ENCODE peak calls at places on chromosomes 7 and 10, in ten cellular contexts. D, K, O, C, F, A, B, S, U and R are unnamed samples.

GRCh38 chr7:134280508-134280907 is 36.2 kb downstream of the SLC35B4 start:
- DNase-seq in D (no peak), K (no peak), O (no peak), C (no peak), F (no peak), A (no peak), B (no peak), S (no peak), U (no peak), R (no peak)

GRCh38 chr10:31522820-31523219 is 203.8 kb downstream of the ZEB1 start:
- DNase-seq in D (no peak), K (no peak), O (no peak), C (no peak), F (no peak), A (no peak), B (no peak), S (no peak), U (no peak), R (no peak)

GRCh38 chr7:2514473-2515423 is 4.8 kb upstream of the LFNG start:
- DNase-seq in D (no peak), K (no peak), O (no peak), C (no peak), F (no peak), A (no peak), B (no peak), S (no peak), U (no peak), R (no peak)

GRCh38 chr10:4270116-4270515 is 485.1 kb upstream of the KLF6 start:
- DNase-seq in D (no peak), K (no peak), O (no peak), C (peak; percentile 89), F (no peak), A (no peak), B (no peak), S (no peak), U (no peak), R (peak; percentile 81)

GRCh38 chr10:133070402-133070801 is 17.3 kb upstream of the ADGRA1 start:
- DNase-seq in D (no peak), K (no peak), O (no peak), C (no peak), F (no peak), A (no peak), B (no peak), S (no peak), U (no peak), R (no peak)

GRCh38 chr7:25308246-25308645 is 80.0 kb upstream of the NPVF start:
- DNase-seq in D (no peak), K (no peak), O (no peak), C (no peak), F (no peak), A (no peak), B (no peak), S (no peak), U (no peak), R (no peak)

GRCh38 chr10:132910901-132911711 is 31.3 kb downstream of the CFAP46 start:
- DNase-seq in D (no peak), K (no peak), O (no peak), C (peak; percentile 14), F (no peak), A (no peak), B (no peak), S (no peak), U (no peak), R (no peak)

GRCh38 chr10:20891338-20891714 is 5.8 kb downstream of the NEBL start:
- DNase-seq in D (no peak), K (no peak), O (no peak), C (peak; percentile 9), F (no peak), A (no peak), B (no peak), S (no peak), U (no peak), R (peak; percentile 78)

GRCh38 chr7:1712907-1713501 is 42.9 kb downstream of the ELFN1 start:
- DNase-seq in D (no peak), K (no peak), O (no peak), C (no peak), F (no peak), A (no peak), B (no peak), S (no peak), U (no peak), R (no peak)

GRCh38 chr10:104122273-104123107 is 519 bp downstream of the SFR1 start:
- DNase-seq in D (no peak), K (peak; percentile 16), O (no peak), C (peak; percentile 15), F (no peak), A (no peak), B (no peak), S (no peak), U (no peak), R (no peak)

GRCh38 chr7:66379761-66380160 is 174.6 kb downstream of the TPST1 start:
- DNase-seq in D (no peak), K (no peak), O (no peak), C (peak; percentile 54), F (no peak), A (no peak), B (no peak), S (no peak), U (no peak), R (peak; percentile 77)

GRCh38 chr7:98341106-98341505 is 59.6 kb downstream of the BRI3 start:
- DNase-seq in D (no peak), K (no peak), O (no peak), C (peak; percentile 79), F (no peak), A (no peak), B (no peak), S (no peak), U (no peak), R (peak; percentile 48)

GRCh38 chr7:50970092-50970491 is 187.4 kb upstream of the GRB10 start:
- DNase-seq in D (no peak), K (no peak), O (no peak), C (no peak), F (no peak), A (peak; percentile 97), B (no peak), S (no peak), U (no peak), R (no peak)

GRCh38 chr7:70456729-70457128 is 675.2 kb upstream of the GALNT17 start:
- DNase-seq in D (no peak), K (peak; percentile 47), O (peak; percentile 55), C (no peak), F (no peak), A (no peak), B (peak; percentile 2), S (no peak), U (no peak), R (no peak)

GRCh38 chr10:133107442-133107841 is 19.7 kb downstream of the ADGRA1 start:
- DNase-seq in D (no peak), K (no peak), O (no peak), C (no peak), F (no peak), A (no peak), B (no peak), S (no peak), U (no peak), R (no peak)

GRCh38 chr10:121662531-121662930 is 64.3 kb upstream of the FGFR2 start:
- DNase-seq in D (no peak), K (no peak), O (no peak), C (no peak), F (no peak), A (no peak), B (no peak), S (no peak), U (no peak), R (no peak)